ENCODE peak calls at places on chromosomes 16 and 17, in five cellular contexts. G, R, M, V and K are unnamed samples.

GRCh38 chr16:62752837-62753236 is 716.6 kb upstream of the CDH8 start:
- DNase-seq in G (no peak), R (no peak), V (no peak), M (no peak), K (no peak)

GRCh38 chr17:72425796-72426173 is 305.0 kb downstream of the SOX9 start:
- DNase-seq in M (no peak), G (no peak), R (no peak), V (no peak), K (no peak)

GRCh38 chr17:76262732-76263344 is 2.3 kb upstream of the UBALD2 start:
- DNase-seq in G (no peak), R (no peak), V (no peak), M (peak), K (no peak)

GRCh38 chr16:2968368-2968737 is 795 bp upstream of the PAQR4 start:
- DNase-seq in G (no peak), M (no peak), R (no peak), V (no peak), K (no peak)

GRCh38 chr17:42456223-42457106 is 2.2 kb upstream of the ATP6V0A1 start:
- DNase-seq in V (no peak), G (no peak), M (no peak), R (no peak), K (no peak)

GRCh38 chr16:1374418-1375297 is 22.9 kb downstream of the GNPTG start:
- DNase-seq in V (no peak), M (no peak), G (no peak), R (no peak), K (no peak)

GRCh38 chr17:19361326-19361725 is 1.2 kb downstream of the B9D1 start:
- DNase-seq in V (no peak), M (no peak), G (peak), R (no peak), K (peak)

GRCh38 chr16:30958164-30959083 is 870 bp downstream of the SETD1A start:
- DNase-seq in M (peak), V (no peak), R (no peak), G (peak), K (peak)

GRCh38 chr16:84885024-84885910 is 65.5 kb downstream of the CRISPLD2 start:
- DNase-seq in M (no peak), V (no peak), G (peak), R (no peak), K (no peak)

GRCh38 chr16:23941963-23942564 is 106.3 kb downstream of the PRKCB start:
- DNase-seq in G (no peak), R (no peak), M (no peak), V (no peak), K (no peak)